ENCODE peak calls at places on chromosomes 16 and 17, in six cellular contexts. N is fibroblast of the aortic adventitia, S is epithelial cell of esophagus, J is A549, M is GM23338, T is prostate gland. A is an unnamed sample.
A peak's percentile ranks its signal among the peaks of the same experiment; 100 is the strongest.

GRCh38 chr16:58960034-58960433 is 225.9 kb upstream of the GOT2 start:
- DNase-seq in N (no peak), S (no peak), J (no peak), M (peak; percentile 30), T (no peak), A (no peak)

GRCh38 chr17:8121531-8122390 is 2.1 kb downstream of the HES7 start:
- DNase-seq in N (peak; percentile 45), S (peak; percentile 64), J (peak; percentile 92), M (peak; percentile 91), T (peak; percentile 24), A (peak; percentile 44)

GRCh38 chr17:73641779-73642580 is 2.3 kb downstream of the SDK2 start:
- DNase-seq in N (no peak), S (no peak), J (no peak), M (no peak), T (no peak), A (no peak)

GRCh38 chr17:64781013-64781392 is 118.9 kb upstream of the SMURF2 start:
- DNase-seq in N (no peak), S (peak; percentile 20), J (no peak), M (peak; percentile 26), T (no peak), A (no peak)

GRCh38 chr17:76968707-76969597 is 100.7 kb downstream of the MGAT5B start:
- DNase-seq in N (peak; percentile 2), S (peak; percentile 39), J (no peak), M (peak; percentile 99), T (no peak), A (no peak)

GRCh38 chr16:11631214-11631613 is 37.0 kb upstream of the SNN start:
- DNase-seq in N (no peak), S (no peak), J (no peak), M (no peak), T (no peak), A (no peak)

GRCh38 chr17:35896011-35896587 is 15.9 kb upstream of the CCL5 start:
- DNase-seq in N (no peak), S (no peak), J (no peak), M (no peak), T (no peak), A (peak; percentile 56)

GRCh38 chr17:56231693-56232092 is 78.4 kb downstream of the ANKFN1 start:
- DNase-seq in N (no peak), S (no peak), J (no peak), M (peak; percentile 13), T (no peak), A (no peak)

GRCh38 chr17:73605444-73605843 is 38.8 kb downstream of the SDK2 start:
- DNase-seq in N (no peak), S (no peak), J (no peak), M (no peak), T (no peak), A (no peak)

GRCh38 chr17:4854181-4854681 is 21.1 kb downstream of the MINK1 start:
- DNase-seq in N (peak; percentile 24), S (peak; percentile 99), J (peak; percentile 31), M (no peak), T (peak; percentile 83), A (no peak)

GRCh38 chr17:50052822-50053653 is 2.9 kb upstream of the ITGA3 start:
- DNase-seq in N (no peak), S (no peak), J (peak; percentile 45), M (no peak), T (peak; percentile 68), A (peak; percentile 92)

GRCh38 chr16:3609895-3610697 is 1.3 kb downstream of the SLX4 start:
- DNase-seq in N (no peak), S (no peak), J (no peak), M (no peak), T (peak; percentile 16), A (no peak)

GRCh38 chr16:11349599-11350276 is 4.5 kb downstream of the RMI2 start:
- DNase-seq in N (peak; percentile 73), S (peak; percentile 71), J (no peak), M (no peak), T (peak; percentile 81), A (peak; percentile 79)

GRCh38 chr16:10808218-10808617 is 10.4 kb downstream of the TVP23A start:
- DNase-seq in N (no peak), S (no peak), J (no peak), M (no peak), T (no peak), A (no peak)

GRCh38 chr17:67434061-67434525 is 57.0 kb downstream of the PITPNC1 start:
- DNase-seq in N (no peak), S (no peak), J (no peak), M (no peak), T (no peak), A (peak; percentile 77)

GRCh38 chr17:79732804-79733691 is 2.3 kb downstream of the ENPP7 start:
- DNase-seq in N (no peak), S (no peak), J (no peak), M (no peak), T (no peak), A (no peak)

DNA sequence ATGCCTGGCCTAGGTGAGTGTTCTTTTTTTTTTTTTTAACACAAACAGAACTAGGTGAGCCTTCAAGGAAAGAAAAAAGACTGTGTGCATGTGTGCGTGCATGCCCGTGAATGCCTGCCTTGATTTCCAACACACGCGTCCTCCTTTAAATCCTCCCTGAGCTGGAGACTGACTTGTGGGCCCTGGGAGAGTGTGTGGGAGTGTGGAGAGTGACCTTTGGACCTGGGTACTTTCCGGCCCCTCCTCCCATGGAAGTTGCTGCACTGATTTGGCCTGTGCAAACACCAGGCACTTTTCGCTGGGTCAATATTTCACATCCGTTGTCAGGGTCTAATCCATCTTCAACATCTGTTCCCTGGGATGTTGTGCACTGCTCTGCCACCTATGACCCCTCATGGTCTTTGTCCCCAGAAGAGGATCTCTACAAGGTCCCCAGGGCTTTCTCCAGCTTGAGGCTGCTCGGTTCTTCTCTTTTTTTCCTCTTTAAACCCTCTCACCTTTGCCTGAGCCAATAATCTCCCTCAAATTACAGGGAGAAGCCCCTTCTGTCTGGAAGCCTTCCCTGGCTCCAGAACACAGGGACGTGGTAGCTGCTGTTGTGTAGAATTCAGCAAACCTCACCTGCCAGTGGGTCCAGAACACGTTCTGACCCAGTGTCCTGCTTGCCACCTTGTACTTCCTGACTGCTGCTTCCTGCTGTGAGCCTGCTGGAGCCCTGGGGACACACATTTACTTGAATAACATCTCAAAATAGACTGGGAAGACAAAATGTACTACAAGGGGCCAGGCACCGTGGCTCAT is 20.8 kb upstream of the ATP5MC1 start:
- DNase-seq in N (no peak), S (no peak), J (peak; percentile 93), M (no peak), T (no peak), A (peak; percentile 20)
- H3K4me3 ChIP-seq in N (no peak overlapping the region), S (no peak overlapping the region), J (no peak overlapping the region), M (no peak overlapping the region), T (no peak overlapping the region), A (no peak overlapping the region)

DNA sequence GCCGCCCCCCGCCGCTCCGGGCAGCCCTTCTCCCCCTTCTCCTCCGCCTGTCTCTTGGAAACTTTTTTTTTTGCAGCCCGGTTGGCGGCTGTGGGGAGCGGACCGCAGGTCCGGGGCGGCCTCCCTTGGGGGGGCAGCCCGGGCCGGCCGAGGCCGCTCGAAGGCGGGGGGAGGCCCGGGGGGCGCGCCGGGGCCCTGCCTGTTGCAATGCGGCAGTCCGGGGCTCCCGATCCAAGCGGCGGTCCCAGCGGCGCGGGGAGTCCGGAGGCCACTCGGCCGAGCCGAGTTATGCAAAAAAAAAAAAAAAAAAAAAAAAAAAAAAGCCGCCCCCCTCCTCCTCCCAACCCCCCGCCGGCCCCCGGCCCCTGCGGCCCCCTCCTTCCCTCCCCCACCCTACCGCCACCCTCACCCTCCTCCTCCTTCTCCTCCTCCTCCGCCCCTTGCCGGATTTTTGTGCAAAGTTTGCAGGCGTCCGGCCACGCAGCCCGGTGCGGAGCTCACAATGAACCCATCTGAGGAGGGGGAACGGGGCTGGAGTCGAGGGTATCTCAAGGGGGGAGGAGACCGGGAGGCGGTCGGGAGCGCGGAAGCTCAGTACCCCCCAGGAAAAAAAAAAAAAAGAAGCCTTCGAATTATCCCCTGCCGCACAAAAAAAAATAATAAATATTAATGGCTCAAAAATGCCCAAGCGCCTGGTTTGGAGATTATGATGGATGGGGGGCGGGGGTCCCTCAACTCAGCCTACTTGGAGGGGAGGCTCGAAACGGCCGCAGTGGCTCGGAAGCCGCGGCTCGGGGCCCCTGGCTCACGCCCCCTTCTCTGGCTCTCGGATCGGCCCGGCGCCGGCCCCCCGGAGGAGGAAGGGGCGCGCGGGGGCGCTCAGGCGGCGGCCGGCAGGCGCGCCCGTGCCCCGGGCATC is at the start of gene ZNF423:
- DNase-seq in N (no peak), S (no peak), J (no peak), M (peak; percentile 58), T (no peak), A (peak; percentile 15)
- TF ChIP-seq CTCF in N (no peak), S (no peak), J (no peak), M (no peak), T (no peak), A (no peak)

GRCh38 chr16:54901606-54902005 is 29.1 kb upstream of the IRX5 start:
- DNase-seq in N (no peak), S (no peak), J (no peak), M (no peak), T (no peak), A (no peak)

GRCh38 chr16:54903047-54903446 is 27.6 kb upstream of the IRX5 start:
- DNase-seq in N (no peak), S (no peak), J (no peak), M (no peak), T (no peak), A (no peak)

GRCh38 chr16:54897930-54898329 is 32.7 kb upstream of the IRX5 start:
- DNase-seq in N (no peak), S (no peak), J (no peak), M (no peak), T (no peak), A (no peak)
- H3K4me3 ChIP-seq in N (no peak overlapping the region), S (no peak overlapping the region), J (no peak overlapping the region), M (no peak overlapping the region), T (no peak overlapping the region), A (no peak overlapping the region)

GRCh38 chr17:57735230-57735629 is 9.9 kb downstream of the CCDC182 start:
- DNase-seq in N (no peak), S (no peak), J (no peak), M (no peak), T (no peak), A (no peak)

GRCh38 chr17:57740225-57740528 is 4.9 kb downstream of the CCDC182 start:
- DNase-seq in N (no peak), S (no peak), J (no peak), M (no peak), T (no peak), A (no peak)

GRCh38 chr17:57737450-57737849 is 7.6 kb downstream of the CCDC182 start:
- DNase-seq in N (no peak), S (no peak), J (no peak), M (no peak), T (no peak), A (no peak)

GRCh38 chr17:57735707-57736106 is 9.4 kb downstream of the CCDC182 start:
- DNase-seq in N (no peak), S (peak; percentile 33), J (peak; percentile 42), M (peak; percentile 75), T (no peak), A (no peak)

DNA sequence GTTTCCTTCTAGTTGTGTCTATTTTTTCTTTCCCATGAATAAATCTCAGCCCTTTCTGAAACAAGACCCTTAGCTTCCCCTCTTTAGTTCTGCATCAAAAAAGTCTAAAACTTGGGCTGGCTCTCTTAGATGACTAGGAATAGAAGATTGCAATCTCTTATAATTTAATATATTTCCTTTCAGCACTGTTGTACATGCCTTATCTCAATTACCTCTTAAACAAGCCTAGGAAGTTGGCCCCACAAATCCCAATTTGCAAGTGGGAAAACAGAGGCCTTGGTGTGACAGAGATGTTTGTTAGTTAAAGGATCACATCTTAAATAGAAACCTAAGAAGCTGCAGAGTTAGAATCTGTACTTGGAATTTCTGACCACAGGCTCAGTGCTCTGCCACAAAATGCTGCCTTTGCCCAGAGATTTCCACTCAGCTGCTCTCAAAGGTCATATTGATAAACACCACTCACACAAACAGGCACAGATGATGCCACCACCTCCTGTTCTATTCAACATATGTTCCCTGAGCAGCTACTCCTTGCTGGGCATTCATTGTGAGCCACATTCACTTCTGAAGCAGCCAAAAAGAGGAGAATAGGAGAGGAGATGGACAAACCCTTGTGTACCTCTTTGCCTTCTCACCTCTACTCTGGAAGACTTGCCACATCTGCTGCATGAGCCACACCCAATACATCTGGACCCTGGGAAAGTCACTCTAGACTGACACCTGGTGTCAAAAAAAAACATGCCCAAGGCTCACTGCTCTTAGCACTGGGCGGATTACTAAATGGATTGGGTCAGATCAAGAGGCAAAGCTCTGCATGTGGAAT is 5.5 kb downstream of the CCDC182 start:
- DNase-seq in N (no peak), S (peak; percentile 70), J (peak; percentile 53), M (peak; percentile 77), T (no peak), A (peak; percentile 11)
- TF ChIP-seq CTCF in N (peak; percentile 7), S (peak; percentile 71), J (peak; percentile 63), M (peak; percentile 74), T (peak; percentile 26), A (peak; percentile 35)